ENCODE peak calls at places on chromosomes 11 and 22, in ten cellular contexts. U, A, X, S, D, B, Y, V, R and K are unnamed samples.
A peak's percentile ranks its signal among the peaks of the same experiment; 100 is the strongest.

GRCh38 chr11:114432893-114433292 is 6.4 kb upstream of the REXO2 start:
- DNase-seq in B (no peak), Y (no peak), D (no peak), U (no peak), R (no peak), S (no peak), A (no peak), X (no peak), V (no peak), K (no peak)

GRCh38 chr11:102599642-102600261 is 25.4 kb downstream of the MMP20 start:
- DNase-seq in X (no peak), A (no peak), S (no peak), Y (no peak), D (no peak), V (no peak), U (peak; percentile 89), R (no peak), B (no peak), K (peak; percentile 79)

GRCh38 chr11:68806931-68807844 is 34.5 kb downstream of the CPT1A start:
- DNase-seq in B (no peak), R (no peak), X (no peak), Y (no peak), V (no peak), U (peak; percentile 66), D (no peak), A (no peak), S (no peak), K (peak; percentile 64)

GRCh38 chr11:106021181-106021966 is 666 bp downstream of the MSANTD4 start:
- DNase-seq in R (no peak), B (no peak), D (no peak), A (no peak), S (no peak), Y (no peak), V (no peak), U (no peak), X (no peak), K (peak; percentile 13)

GRCh38 chr11:86091566-86091965 is 22.7 kb upstream of the PICALM start:
- DNase-seq in V (no peak), Y (no peak), U (peak; percentile 43), D (no peak), R (peak; percentile 6), B (no peak), S (no peak), X (no peak), A (no peak), K (no peak)

GRCh38 chr11:8584096-8584495 is 9.9 kb downstream of the STK33 start:
- DNase-seq in V (no peak), A (no peak), X (no peak), R (no peak), D (no peak), U (no peak), S (no peak), B (no peak), Y (no peak), K (no peak)

GRCh38 chr22:36977947-36978660 is 41.1 kb downstream of the TST start:
- DNase-seq in U (peak; percentile 73), S (peak; percentile 92), B (peak; percentile 87), V (peak; percentile 92), A (peak; percentile 94), D (peak; percentile 90), Y (peak; percentile 91), X (peak; percentile 88), R (peak; percentile 89), K (peak; percentile 91)

GRCh38 chr22:30224161-30224857 is 22.2 kb downstream of the LIF start:
- DNase-seq in Y (no peak), R (no peak), D (no peak), A (no peak), X (no peak), U (no peak), B (no peak), V (no peak), S (no peak), K (no peak)

GRCh38 chr22:32487021-32487420 is 12.4 kb downstream of the FBXO7 start:
- DNase-seq in S (no peak), U (no peak), Y (no peak), B (no peak), D (no peak), R (no peak), A (no peak), X (no peak), V (no peak), K (no peak)

GRCh38 chr11:19632435-19632834 is 80.2 kb upstream of the NAV2 start:
- DNase-seq in R (no peak), Y (no peak), A (no peak), B (no peak), V (no peak), S (no peak), X (no peak), D (no peak), U (no peak), K (peak; percentile 37)

GRCh38 chr22:31235076-31235475 is 23.0 kb downstream of the LIMK2 start:
- DNase-seq in S (no peak), R (no peak), Y (no peak), B (no peak), U (no peak), X (no peak), V (no peak), A (no peak), D (no peak), K (no peak)

GRCh38 chr11:10233581-10233980 is 60.4 kb downstream of the SBF2 start:
- DNase-seq in D (no peak), S (no peak), X (no peak), R (no peak), Y (no peak), U (peak; percentile 80), A (no peak), V (no peak), B (no peak), K (peak; percentile 70)

GRCh38 chr11:71138737-71139425 is 113.5 kb downstream of the SHANK2 start:
- DNase-seq in S (no peak), R (no peak), V (no peak), U (no peak), Y (no peak), D (no peak), B (no peak), A (no peak), X (no peak), K (no peak)
- H3K27ac ChIP-seq in S (no peak overlapping the region), R (no peak overlapping the region), V (no peak overlapping the region), U (no peak overlapping the region), Y (no peak overlapping the region), D (no peak overlapping the region), B (no peak overlapping the region), A (no peak overlapping the region), X (no peak overlapping the region), K (no peak overlapping the region)

GRCh38 chr11:65187146-65187675 is 5.5 kb downstream of the CAPN1 start:
- DNase-seq in A (no peak), B (no peak), R (no peak), S (peak; percentile 58), Y (no peak), U (no peak), V (no peak), D (no peak), X (no peak), K (no peak)

GRCh38 chr11:65185166-65185565 is 3.4 kb downstream of the CAPN1 start:
- DNase-seq in Y (no peak), U (no peak), B (no peak), V (no peak), A (no peak), S (no peak), R (no peak), X (no peak), D (no peak), K (no peak)

GRCh38 chr11:65186701-65187100 is 5.0 kb downstream of the CAPN1 start:
- DNase-seq in S (no peak), V (no peak), A (no peak), B (no peak), X (no peak), U (no peak), D (no peak), Y (no peak), R (no peak), K (no peak)

GRCh38 chr11:65184146-65184545 is 2.4 kb downstream of the CAPN1 start:
- DNase-seq in Y (no peak), B (no peak), A (no peak), S (no peak), X (no peak), R (no peak), U (no peak), D (no peak), V (no peak), K (no peak)

GRCh38 chr11:65185869-65186341 is 4.2 kb downstream of the CAPN1 start:
- DNase-seq in U (no peak), V (no peak), R (no peak), B (no peak), D (no peak), Y (no peak), S (no peak), X (no peak), A (no peak), K (no peak)
- TF ChIP-seq CTCF in U (peak; percentile 39), V (no peak), R (no peak), B (no peak), D (no peak), Y (no peak), S (no peak), X (no peak), A (no peak), K (no peak)

GRCh38 chr11:44226472-44226871 is 83.5 kb downstream of the ALX4 start:
- DNase-seq in X (no peak), D (no peak), A (no peak), Y (no peak), V (no peak), S (no peak), U (no peak), B (no peak), R (no peak), K (no peak)
- H3K27ac ChIP-seq in X (no peak overlapping the region), D (no peak overlapping the region), A (no peak overlapping the region), Y (no peak overlapping the region), V (no peak overlapping the region), S (no peak overlapping the region), U (no peak overlapping the region), B (no peak overlapping the region), R (no peak overlapping the region), K (no peak overlapping the region)

DNA sequence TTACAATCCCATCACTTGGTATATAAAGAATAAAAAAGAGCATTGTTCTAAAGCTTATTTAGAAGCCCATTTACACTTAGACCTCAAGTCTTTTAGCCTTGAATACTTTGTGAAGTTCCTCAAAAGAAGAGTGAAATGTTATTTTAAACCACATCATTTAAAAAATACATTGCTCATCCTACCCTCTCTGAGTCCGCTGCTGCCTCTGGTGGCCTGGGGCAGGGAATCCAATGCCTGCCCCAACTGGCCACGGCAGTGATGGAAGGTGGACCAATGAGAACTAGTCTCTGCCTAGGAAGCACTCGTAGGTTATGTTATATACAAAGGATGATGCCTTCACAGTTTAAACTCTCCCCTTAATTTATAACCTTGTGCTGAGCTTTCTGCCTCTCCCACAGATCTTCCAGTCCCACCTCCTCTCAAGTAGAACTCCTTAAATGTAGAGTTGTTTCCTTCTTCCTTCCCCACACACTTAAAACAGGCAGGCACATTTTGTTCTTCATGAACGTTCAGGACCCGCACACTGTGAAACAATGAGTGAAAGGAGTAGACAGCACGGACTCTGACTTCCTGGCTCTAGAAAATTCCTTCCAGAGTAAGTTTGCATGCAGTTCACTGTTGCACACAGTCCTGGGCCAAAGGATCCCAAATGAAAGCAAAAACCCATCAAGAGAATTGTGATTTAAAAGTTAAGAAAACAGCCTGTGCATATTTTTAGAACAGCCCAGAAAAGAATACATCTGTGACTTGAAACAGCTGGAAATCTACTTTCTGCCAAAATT is 167.8 kb downstream of the RRAS2 start:
- DNase-seq in S (no peak), D (no peak), B (no peak), V (no peak), A (no peak), R (no peak), X (no peak), U (no peak), Y (no peak), K (no peak)
- TF ChIP-seq CTCF in S (no peak), D (no peak), B (no peak), V (no peak), A (no peak), R (no peak), X (no peak), U (no peak), Y (no peak), K (no peak)